ENCODE peak calls at places on chromosomes 12 and 14, in nine cellular contexts. C is astrocyte of the spinal cord; V is IMR-90; I is osteocyte; Y is endothelial cell; A is CD8-positive, alpha-beta T cell; E is glutamatergic neuron; R is fibroblast of lung; P is cardiac fibroblast. S is an unnamed sample.

GRCh38 chr12:10073266-10073665 is 25.5 kb downstream of the CLEC1A start:
- DNase-seq in P (no peak), C (no peak), Y (no peak), V (no peak), I (no peak), R (no peak), A (no peak), E (no peak), S (no peak)

GRCh38 chr12:57549909-57550627 is at the start of gene KIF5A:
- DNase-seq in C (no peak), R (peak; percentile 24), A (peak; percentile 63), V (no peak), Y (peak; percentile 44), P (no peak), E (peak; percentile 90), I (no peak), S (peak; percentile 34)

GRCh38 chr12:2301531-2302461 is 249.0 kb downstream of the CACNA1C start:
- DNase-seq in A (no peak), C (peak; percentile 36), V (peak; percentile 80), P (no peak), Y (no peak), I (peak; percentile 91), R (peak; percentile 73), E (no peak), S (no peak)

GRCh38 chr14:58873228-58873953 is 235.6 kb downstream of the DACT1 start:
- DNase-seq in Y (no peak), E (no peak), R (no peak), P (no peak), I (no peak), C (no peak), A (no peak), V (no peak), S (no peak)

GRCh38 chr14:74508292-74508731 is 14.7 kb downstream of the ISCA2 start:
- DNase-seq in E (no peak), Y (peak; percentile 57), A (no peak), P (peak; percentile 20), C (no peak), V (no peak), R (no peak), I (no peak), S (no peak)

GRCh38 chr12:72390146-72390545 is 118.0 kb downstream of the TRHDE start:
- DNase-seq in A (no peak), I (no peak), P (no peak), E (no peak), Y (no peak), C (no peak), V (no peak), R (no peak), S (no peak)

GRCh38 chr14:24734917-24735500 is 101.0 kb upstream of the GZMB start:
- DNase-seq in Y (peak; percentile 46), C (peak; percentile 52), I (no peak), P (peak; percentile 82), R (peak; percentile 49), A (peak; percentile 9), V (peak; percentile 69), E (no peak), S (peak; percentile 21)

GRCh38 chr14:55446833-55447232 is 6.4 kb upstream of the TBPL2 start:
- DNase-seq in A (no peak), V (peak; percentile 97), E (no peak), I (no peak), P (peak; percentile 90), C (peak; percentile 86), R (peak; percentile 91), Y (no peak), S (no peak)

GRCh38 chr14:46691819-46692218 is 40.2 kb upstream of the RPL10L start:
- DNase-seq in E (no peak), V (no peak), I (no peak), C (no peak), R (no peak), Y (no peak), P (no peak), A (no peak), S (no peak)

GRCh38 chr12:80151131-80151530 is 51.8 kb downstream of the OTOGL start:
- DNase-seq in I (no peak), Y (no peak), R (no peak), A (no peak), V (no peak), P (no peak), C (no peak), E (no peak), S (no peak)

GRCh38 chr12:16030729-16031128 is 119.6 kb downstream of the DERA start:
- DNase-seq in I (no peak), A (no peak), V (peak; percentile 6), E (no peak), P (no peak), C (no peak), Y (no peak), R (no peak), S (no peak)

GRCh38 chr12:79737875-79738718 is 47.3 kb upstream of the PAWR start:
- DNase-seq in C (peak; percentile 74), R (peak; percentile 57), I (no peak), Y (peak; percentile 51), V (peak; percentile 70), P (peak; percentile 77), A (peak; percentile 4), E (no peak), S (no peak)

GRCh38 chr12:25377475-25378179 is 126.9 kb upstream of the KRAS start:
- DNase-seq in V (peak; percentile 94), Y (no peak), A (peak; percentile 21), R (peak; percentile 69), E (no peak), P (peak; percentile 37), C (peak; percentile 40), I (no peak), S (no peak)

GRCh38 chr14:59187802-59188460 is 536 bp upstream of the DAAM1 start:
- DNase-seq in Y (peak; percentile 35), C (no peak), R (no peak), I (no peak), P (no peak), V (no peak), E (peak; percentile 63), A (peak; percentile 52), S (no peak)

DNA sequence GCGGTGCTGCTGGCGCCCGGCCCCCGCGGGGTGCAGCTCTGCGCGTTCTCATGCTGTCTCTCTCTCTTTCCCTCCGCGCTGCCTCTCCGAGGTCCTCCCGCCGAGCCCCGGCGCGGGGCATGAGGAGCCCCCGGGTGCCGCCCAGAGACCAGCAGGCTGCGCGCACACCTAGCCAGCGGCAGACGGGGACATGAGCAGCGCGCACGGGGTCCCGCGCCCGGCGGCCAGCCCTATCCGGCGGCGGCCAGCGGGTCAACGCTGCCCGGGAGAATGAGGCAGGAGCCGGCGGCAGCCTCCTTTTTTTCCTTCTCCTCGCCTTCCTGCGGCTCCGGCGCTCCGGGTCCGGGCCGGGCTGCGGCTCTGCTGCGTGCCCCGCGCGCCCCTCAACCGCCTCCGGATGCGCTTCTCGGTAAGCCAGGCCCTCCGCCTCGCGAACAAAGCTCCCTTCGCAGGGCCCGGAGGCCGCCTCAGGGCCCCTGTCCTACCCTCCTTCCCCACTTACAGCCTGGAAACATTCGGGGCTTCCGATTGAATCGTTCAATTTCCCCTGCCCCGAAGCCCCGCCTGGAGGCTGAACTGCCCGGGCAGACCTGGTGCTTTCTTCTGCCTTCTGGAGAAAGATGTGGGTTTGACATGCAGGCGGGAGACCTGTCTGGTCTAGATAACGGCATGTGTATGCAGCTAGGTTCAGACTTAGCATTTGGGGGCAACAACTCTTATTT is at the start of gene TUNAR:
- DNase-seq in C (no peak), Y (peak; percentile 77), I (no peak), P (no peak), A (no peak), E (peak; percentile 79), V (no peak), R (peak; percentile 23), S (peak; percentile 19)
- TF ChIP-seq CTCF in C (no peak), Y (peak; percentile 21), I (no peak), P (peak; percentile 37), A (no peak), E (peak; percentile 27), V (no peak), R (no peak), S (peak; percentile 6)

GRCh38 chr12:28814246-28814645 is 334.8 kb upstream of the FAR2 start:
- DNase-seq in Y (no peak), A (no peak), P (no peak), C (no peak), I (no peak), V (no peak), R (no peak), E (no peak), S (no peak)

DNA sequence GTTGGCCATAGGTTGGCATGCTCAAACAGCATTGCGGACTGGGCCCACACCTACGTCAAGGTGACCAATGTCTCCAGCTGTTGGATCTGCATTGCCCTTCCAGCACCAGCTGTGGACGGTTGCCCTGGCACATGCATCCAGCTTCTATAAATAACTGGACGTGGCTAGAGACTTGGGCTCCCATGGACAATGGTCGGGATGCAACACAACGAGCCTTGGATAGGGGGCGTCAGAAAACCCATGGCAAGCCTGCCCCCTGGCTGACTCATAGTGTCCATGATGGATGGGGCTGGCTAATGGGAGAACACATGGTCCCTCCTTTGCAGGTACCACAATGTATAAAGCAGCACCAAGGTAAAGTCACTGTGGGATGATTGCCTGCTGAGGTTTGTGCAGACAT is 331.6 kb upstream of the FAR2 start:
- DNase-seq in V (no peak), C (no peak), P (no peak), I (no peak), R (no peak), Y (no peak), A (no peak), E (no peak), S (no peak)
- TF ChIP-seq CTCF in V (no peak), C (no peak), P (no peak), I (no peak), R (no peak), Y (no peak), A (no peak), E (no peak), S (no peak)

GRCh38 chr14:83974647-83975163 is 1555.2 kb upstream of the FLRT2 start:
- DNase-seq in I (no peak), R (no peak), P (no peak), A (no peak), E (no peak), Y (no peak), V (no peak), C (no peak), S (no peak)

GRCh38 chr14:83975435-83976222 is 1554.3 kb upstream of the FLRT2 start:
- DNase-seq in A (no peak), V (peak; percentile 67), E (peak; percentile 24), I (no peak), C (no peak), P (peak; percentile 26), Y (no peak), R (no peak), S (no peak)

DNA sequence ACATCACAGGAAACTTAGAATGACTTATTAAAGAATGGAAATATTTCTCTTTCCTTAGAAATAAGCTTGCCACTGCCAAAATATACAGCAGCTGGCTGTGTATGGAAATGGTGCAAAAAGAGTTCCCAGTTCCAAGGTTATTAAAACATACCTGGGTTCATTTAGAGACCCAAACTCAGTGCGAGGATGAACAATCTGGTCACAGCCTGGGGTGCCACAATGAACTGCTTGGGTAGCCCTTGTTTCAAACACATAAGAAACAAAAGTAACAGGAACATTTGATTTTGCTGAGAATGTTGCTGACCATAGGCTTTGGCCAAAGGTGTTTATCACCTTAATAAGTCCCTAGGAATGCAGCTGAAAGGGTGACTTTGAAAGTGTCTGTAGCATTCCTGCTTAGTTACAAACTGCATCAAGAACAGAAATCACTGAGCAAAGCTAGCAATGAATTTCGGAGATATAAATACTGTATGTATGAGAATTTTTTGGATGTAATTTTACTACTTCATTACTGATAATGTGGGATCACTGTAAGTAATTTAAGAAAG is 1553.6 kb upstream of the FLRT2 start:
- DNase-seq in R (no peak), C (no peak), Y (no peak), V (no peak), P (no peak), A (no peak), I (no peak), E (no peak), S (no peak)
- TF ChIP-seq CTCF in R (no peak), C (no peak), Y (no peak), V (no peak), P (no peak), A (no peak), I (no peak), E (no peak), S (no peak)

GRCh38 chr12:45281994-45282393 is 66.1 kb downstream of the ANO6 start:
- DNase-seq in A (no peak), R (peak; percentile 51), V (peak; percentile 56), I (no peak), E (no peak), C (no peak), P (peak; percentile 20), Y (no peak), S (no peak)
- TF ChIP-seq CTCF in A (no peak), R (no peak), V (no peak), I (no peak), E (no peak), C (no peak), P (no peak), Y (no peak), S (no peak)